ENCODE peak calls at places on chromosomes 2 and 18, in ten cellular contexts. One of them, this sample, is unnamed.

GRCh38 chr18:76922107-76922506 is 99.8 kb downstream of the ZNF236 start:
- DNase-seq in body of pancreas: no peak
- DNase-seq in AG10803: peak
- DNase-seq in PC-3: peak
- DNase-seq in neural progenitor cell: peak
- DNase-seq in adrenal gland: peak
- DNase-seq in thoracic aorta: no peak
- DNase-seq in esophagus squamous epithelium: no peak
- DNase-seq in bronchial epithelial cell: peak
- DNase-seq in vagina: no peak
- DNase-seq in this sample: peak

GRCh38 chr2:48415765-48416515 is 114.0 kb upstream of the STON1 start:
- DNase-seq in body of pancreas: no peak
- DNase-seq in AG10803: no peak
- DNase-seq in PC-3: no peak
- DNase-seq in neural progenitor cell: peak
- DNase-seq in adrenal gland: no peak
- DNase-seq in thoracic aorta: no peak
- DNase-seq in esophagus squamous epithelium: no peak
- DNase-seq in bronchial epithelial cell: no peak
- DNase-seq in vagina: no peak
- DNase-seq in this sample: no peak

GRCh38 chr18:70337139-70337972 is 48.5 kb downstream of the SOCS6 start:
- DNase-seq in body of pancreas: no peak
- DNase-seq in AG10803: peak
- DNase-seq in PC-3: peak
- DNase-seq in neural progenitor cell: peak
- DNase-seq in adrenal gland: peak
- DNase-seq in thoracic aorta: no peak
- DNase-seq in esophagus squamous epithelium: no peak
- DNase-seq in bronchial epithelial cell: peak
- DNase-seq in vagina: no peak
- DNase-seq in this sample: peak

GRCh38 chr2:222319576-222320440 is 21.0 kb upstream of the PAX3 start:
- DNase-seq in body of pancreas: peak
- DNase-seq in AG10803: no peak
- DNase-seq in PC-3: no peak
- DNase-seq in neural progenitor cell: no peak
- DNase-seq in adrenal gland: peak
- DNase-seq in thoracic aorta: no peak
- DNase-seq in esophagus squamous epithelium: no peak
- DNase-seq in bronchial epithelial cell: no peak
- DNase-seq in vagina: no peak
- DNase-seq in this sample: peak

GRCh38 chr2:20001361-20001863 is 11.1 kb downstream of the MATN3 start:
- DNase-seq in body of pancreas: no peak
- DNase-seq in AG10803: no peak
- DNase-seq in PC-3: peak
- DNase-seq in neural progenitor cell: no peak
- DNase-seq in adrenal gland: no peak
- DNase-seq in thoracic aorta: no peak
- DNase-seq in esophagus squamous epithelium: no peak
- DNase-seq in bronchial epithelial cell: peak
- DNase-seq in vagina: no peak
- DNase-seq in this sample: no peak

GRCh38 chr2:121617042-121617599 is 32.1 kb downstream of the CLASP1 start:
- DNase-seq in body of pancreas: no peak
- DNase-seq in AG10803: no peak
- DNase-seq in PC-3: no peak
- DNase-seq in neural progenitor cell: peak
- DNase-seq in adrenal gland: no peak
- DNase-seq in thoracic aorta: no peak
- DNase-seq in esophagus squamous epithelium: no peak
- DNase-seq in bronchial epithelial cell: no peak
- DNase-seq in vagina: no peak
- DNase-seq in this sample: no peak

GRCh38 chr18:7870855-7871254 is 303.7 kb downstream of the PTPRM start:
- DNase-seq in body of pancreas: no peak
- DNase-seq in AG10803: peak
- DNase-seq in PC-3: no peak
- DNase-seq in neural progenitor cell: no peak
- DNase-seq in adrenal gland: no peak
- DNase-seq in thoracic aorta: no peak
- DNase-seq in esophagus squamous epithelium: no peak
- DNase-seq in bronchial epithelial cell: peak
- DNase-seq in vagina: no peak
- DNase-seq in this sample: peak

GRCh38 chr18:64037812-64038414 is 68.0 kb downstream of the SERPINB8 start:
- DNase-seq in body of pancreas: no peak
- DNase-seq in AG10803: peak
- DNase-seq in PC-3: peak
- DNase-seq in neural progenitor cell: peak
- DNase-seq in adrenal gland: no peak
- DNase-seq in thoracic aorta: no peak
- DNase-seq in esophagus squamous epithelium: no peak
- DNase-seq in bronchial epithelial cell: peak
- DNase-seq in vagina: no peak
- DNase-seq in this sample: peak

GRCh38 chr18:47909484-47909883 is 21.0 kb downstream of the SMAD2 start:
- DNase-seq in body of pancreas: no peak
- DNase-seq in AG10803: no peak
- DNase-seq in PC-3: no peak
- DNase-seq in neural progenitor cell: no peak
- DNase-seq in adrenal gland: no peak
- DNase-seq in thoracic aorta: no peak
- DNase-seq in esophagus squamous epithelium: no peak
- DNase-seq in bronchial epithelial cell: no peak
- DNase-seq in vagina: no peak
- DNase-seq in this sample: no peak

GRCh38 chr2:106531676-106532075 is 44.5 kb downstream of the CD8B2 start:
- DNase-seq in body of pancreas: no peak
- DNase-seq in AG10803: no peak
- DNase-seq in PC-3: no peak
- DNase-seq in neural progenitor cell: peak
- DNase-seq in adrenal gland: no peak
- DNase-seq in thoracic aorta: no peak
- DNase-seq in esophagus squamous epithelium: no peak
- DNase-seq in bronchial epithelial cell: no peak
- DNase-seq in vagina: no peak
- DNase-seq in this sample: no peak

GRCh38 chr2:34070196-34070595 is 471.1 kb upstream of the FAM98A start:
- DNase-seq in body of pancreas: no peak
- DNase-seq in AG10803: no peak
- DNase-seq in PC-3: no peak
- DNase-seq in neural progenitor cell: no peak
- DNase-seq in adrenal gland: no peak
- DNase-seq in thoracic aorta: no peak
- DNase-seq in esophagus squamous epithelium: no peak
- DNase-seq in bronchial epithelial cell: no peak
- DNase-seq in vagina: no peak
- DNase-seq in this sample: no peak

GRCh38 chr18:11387880-11388279 is 221.5 kb upstream of the SLC35G4 start:
- DNase-seq in body of pancreas: peak
- DNase-seq in AG10803: peak
- DNase-seq in PC-3: peak
- DNase-seq in neural progenitor cell: peak
- DNase-seq in adrenal gland: peak
- DNase-seq in thoracic aorta: peak
- DNase-seq in esophagus squamous epithelium: no peak
- DNase-seq in bronchial epithelial cell: no peak
- DNase-seq in vagina: no peak
- DNase-seq in this sample: peak

GRCh38 chr2:32852821-32853220 is 93.9 kb upstream of the LTBP1 start:
- DNase-seq in body of pancreas: no peak
- DNase-seq in AG10803: peak
- DNase-seq in PC-3: no peak
- DNase-seq in neural progenitor cell: no peak
- DNase-seq in adrenal gland: no peak
- DNase-seq in thoracic aorta: no peak
- DNase-seq in esophagus squamous epithelium: no peak
- DNase-seq in bronchial epithelial cell: no peak
- DNase-seq in vagina: no peak
- DNase-seq in this sample: no peak

GRCh38 chr2:149650006-149650405 is 62.4 kb upstream of the MMADHC start:
- DNase-seq in body of pancreas: no peak
- DNase-seq in AG10803: no peak
- DNase-seq in PC-3: no peak
- DNase-seq in neural progenitor cell: no peak
- DNase-seq in adrenal gland: no peak
- DNase-seq in thoracic aorta: no peak
- DNase-seq in esophagus squamous epithelium: no peak
- DNase-seq in bronchial epithelial cell: no peak
- DNase-seq in vagina: no peak
- DNase-seq in this sample: no peak

DNA sequence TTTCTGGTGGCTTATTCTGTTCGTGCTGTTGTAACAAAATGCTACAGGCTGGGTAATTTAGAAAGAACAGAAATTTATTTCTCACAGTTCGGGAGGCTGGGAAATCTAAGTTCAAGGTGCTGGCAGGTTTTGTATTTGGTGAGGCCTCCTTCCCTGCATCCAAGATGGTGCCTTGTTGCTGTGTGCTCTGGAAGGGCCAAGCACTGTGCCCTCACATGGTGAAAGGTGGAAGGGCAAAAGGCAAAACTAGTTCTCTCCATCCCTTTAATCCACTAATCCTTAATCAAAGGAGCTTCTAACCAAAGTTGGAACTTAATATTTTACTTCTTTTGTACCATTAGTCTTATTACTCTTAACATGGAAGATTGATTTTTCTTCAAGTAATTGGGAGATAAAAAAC is 7.4 kb downstream of the MRPL19 start:
- DNase-seq in body of pancreas: no peak
- DNase-seq in AG10803: no peak
- DNase-seq in PC-3: no peak
- DNase-seq in neural progenitor cell: no peak
- DNase-seq in adrenal gland: no peak
- DNase-seq in thoracic aorta: no peak
- DNase-seq in esophagus squamous epithelium: no peak
- DNase-seq in bronchial epithelial cell: no peak
- DNase-seq in vagina: no peak
- DNase-seq in this sample: no peak
- TF ChIP-seq CTCF in body of pancreas: no peak
- TF ChIP-seq CTCF in AG10803: no peak
- TF ChIP-seq CTCF in PC-3: peak
- TF ChIP-seq CTCF in neural progenitor cell: peak
- TF ChIP-seq CTCF in adrenal gland: no peak
- TF ChIP-seq CTCF in thoracic aorta: no peak
- TF ChIP-seq CTCF in esophagus squamous epithelium: no peak
- TF ChIP-seq CTCF in bronchial epithelial cell: no peak
- TF ChIP-seq CTCF in vagina: no peak
- TF ChIP-seq CTCF in this sample: peak

GRCh38 chr2:173568054-173568453 is 213.4 kb downstream of the CDCA7 start:
- DNase-seq in body of pancreas: no peak
- DNase-seq in AG10803: peak
- DNase-seq in PC-3: peak
- DNase-seq in neural progenitor cell: peak
- DNase-seq in adrenal gland: no peak
- DNase-seq in thoracic aorta: no peak
- DNase-seq in esophagus squamous epithelium: no peak
- DNase-seq in bronchial epithelial cell: peak
- DNase-seq in vagina: no peak
- DNase-seq in this sample: peak
- TF ChIP-seq CTCF in body of pancreas: no peak
- TF ChIP-seq CTCF in AG10803: peak
- TF ChIP-seq CTCF in PC-3: peak
- TF ChIP-seq CTCF in neural progenitor cell: peak
- TF ChIP-seq CTCF in adrenal gland: peak
- TF ChIP-seq CTCF in thoracic aorta: no peak
- TF ChIP-seq CTCF in esophagus squamous epithelium: no peak
- TF ChIP-seq CTCF in bronchial epithelial cell: peak
- TF ChIP-seq CTCF in vagina: no peak
- TF ChIP-seq CTCF in this sample: peak

DNA sequence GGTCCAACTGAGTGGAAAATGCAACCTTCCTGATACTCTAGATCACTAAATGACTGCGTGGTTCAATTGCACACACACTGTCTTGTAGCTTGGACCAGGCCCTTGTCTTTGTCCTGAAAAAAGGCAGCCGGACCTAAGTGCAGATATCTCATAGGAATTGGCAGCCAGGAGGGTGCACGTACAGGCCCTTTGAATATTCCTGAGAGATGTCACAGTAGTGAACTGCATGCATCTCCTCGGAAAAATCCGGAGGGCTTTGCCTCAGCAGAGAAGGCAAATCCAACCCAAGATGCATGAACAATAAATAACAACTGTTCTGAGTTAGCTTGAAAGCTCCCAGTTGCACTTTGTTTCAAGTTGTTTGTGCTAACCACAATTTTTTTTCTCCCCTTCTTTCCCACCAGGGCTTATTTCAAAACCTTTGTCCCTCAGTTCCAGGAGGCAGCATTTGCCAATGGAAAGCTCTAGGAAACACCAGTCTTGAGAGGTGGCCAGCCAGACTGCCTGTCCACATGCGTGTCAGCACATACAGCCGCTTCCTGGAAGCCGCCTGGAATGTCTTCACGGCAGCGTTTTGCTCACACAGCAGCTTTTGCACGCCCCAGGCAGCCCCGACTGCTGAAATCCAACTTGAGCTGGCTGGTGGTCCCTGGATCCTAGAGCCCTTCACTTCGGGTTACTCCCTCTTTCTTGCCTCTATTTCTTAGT is 54.5 kb upstream of the FOSL2 start:
- DNase-seq in body of pancreas: peak
- DNase-seq in AG10803: peak
- DNase-seq in PC-3: no peak
- DNase-seq in neural progenitor cell: peak
- DNase-seq in adrenal gland: peak
- DNase-seq in thoracic aorta: peak
- DNase-seq in esophagus squamous epithelium: no peak
- DNase-seq in bronchial epithelial cell: peak
- DNase-seq in vagina: no peak
- DNase-seq in this sample: peak
- TF ChIP-seq CTCF in body of pancreas: no peak
- TF ChIP-seq CTCF in AG10803: no peak
- TF ChIP-seq CTCF in PC-3: no peak
- TF ChIP-seq CTCF in neural progenitor cell: no peak
- TF ChIP-seq CTCF in adrenal gland: no peak
- TF ChIP-seq CTCF in thoracic aorta: no peak
- TF ChIP-seq CTCF in esophagus squamous epithelium: no peak
- TF ChIP-seq CTCF in bronchial epithelial cell: no peak
- TF ChIP-seq CTCF in vagina: peak
- TF ChIP-seq CTCF in this sample: no peak

GRCh38 chr2:73013941-73014340 is 57.6 kb downstream of the SFXN5 start:
- DNase-seq in body of pancreas: no peak
- DNase-seq in AG10803: no peak
- DNase-seq in PC-3: peak
- DNase-seq in neural progenitor cell: no peak
- DNase-seq in adrenal gland: no peak
- DNase-seq in thoracic aorta: no peak
- DNase-seq in esophagus squamous epithelium: no peak
- DNase-seq in bronchial epithelial cell: peak
- DNase-seq in vagina: no peak
- DNase-seq in this sample: peak
- TF ChIP-seq CTCF in body of pancreas: no peak
- TF ChIP-seq CTCF in AG10803: no peak
- TF ChIP-seq CTCF in PC-3: no peak
- TF ChIP-seq CTCF in neural progenitor cell: no peak
- TF ChIP-seq CTCF in adrenal gland: no peak
- TF ChIP-seq CTCF in thoracic aorta: no peak
- TF ChIP-seq CTCF in esophagus squamous epithelium: no peak
- TF ChIP-seq CTCF in bronchial epithelial cell: no peak
- TF ChIP-seq CTCF in vagina: no peak
- TF ChIP-seq CTCF in this sample: no peak

GRCh38 chr2:157574165-157574564 is 54.5 kb downstream of the ACVR1C start:
- DNase-seq in body of pancreas: no peak
- DNase-seq in AG10803: no peak
- DNase-seq in PC-3: no peak
- DNase-seq in neural progenitor cell: no peak
- DNase-seq in adrenal gland: no peak
- DNase-seq in thoracic aorta: no peak
- DNase-seq in esophagus squamous epithelium: no peak
- DNase-seq in bronchial epithelial cell: no peak
- DNase-seq in vagina: no peak
- DNase-seq in this sample: no peak
- TF ChIP-seq CTCF in body of pancreas: no peak
- TF ChIP-seq CTCF in AG10803: no peak
- TF ChIP-seq CTCF in PC-3: no peak
- TF ChIP-seq CTCF in neural progenitor cell: no peak
- TF ChIP-seq CTCF in adrenal gland: no peak
- TF ChIP-seq CTCF in thoracic aorta: no peak
- TF ChIP-seq CTCF in esophagus squamous epithelium: no peak
- TF ChIP-seq CTCF in bronchial epithelial cell: no peak
- TF ChIP-seq CTCF in vagina: no peak
- TF ChIP-seq CTCF in this sample: no peak

This sample was measured in MCF 10A.